ENCODE peak calls at places on chromosome 18, in nine cellular contexts. G is activated CD8-positive, alpha-beta memory T cell treated with anti-CD3 and anti-CD28 coated beads, Interleukin-2, amount 50 U/mL, for 4 hours; K is Kasumi-1; J is hypothalamus; S is RPMI8226; T is HL-60; O is aorta; I is kidney; R is iris pigment epithelial cell. L is an unnamed sample.

GRCh38 chr18:53817976-53818950 is 406.2 kb downstream of the MBD2 start:
- DNase-seq in R (no peak), T (no peak), S (no peak), J (no peak), I (no peak), G (no peak), K (no peak), O (no peak), L (no peak)

GRCh38 chr18:7892556-7892955 is 325.4 kb downstream of the PTPRM start:
- DNase-seq in O (no peak), R (no peak), I (no peak), G (no peak), K (no peak), T (no peak), J (no peak), S (no peak), L (no peak)

GRCh38 chr18:45136381-45137088 is 455.8 kb downstream of the SETBP1 start:
- DNase-seq in S (no peak), R (no peak), J (no peak), O (no peak), G (no peak), I (no peak), T (no peak), K (peak), L (no peak)

GRCh38 chr18:50582500-50582899 is 22.6 kb downstream of the MAPK4 start:
- DNase-seq in I (no peak), R (no peak), T (no peak), O (no peak), K (no peak), J (no peak), G (no peak), S (no peak), L (no peak)

GRCh38 chr18:57480724-57481123 is 45.5 kb downstream of the ONECUT2 start:
- DNase-seq in O (no peak), I (no peak), T (no peak), S (no peak), K (no peak), R (no peak), G (no peak), J (no peak), L (no peak)

GRCh38 chr18:75183973-75184372 is 25.0 kb downstream of the PTGR3 start:
- DNase-seq in S (no peak), T (no peak), K (no peak), I (peak), J (no peak), G (no peak), O (no peak), R (no peak), L (no peak)

GRCh38 chr18:48688961-48689360 is 150.1 kb downstream of the CTIF start:
- DNase-seq in S (no peak), O (peak), G (no peak), T (no peak), I (peak), J (no peak), R (no peak), K (no peak), L (no peak)

GRCh38 chr18:40897884-40898283 is 1057.2 kb upstream of the PIK3C3 start:
- DNase-seq in K (no peak), S (no peak), T (no peak), G (no peak), J (no peak), O (no peak), I (no peak), R (no peak), L (no peak)

GRCh38 chr18:29003194-29003593 is 826.3 kb upstream of the CDH2 start:
- DNase-seq in S (no peak), J (no peak), O (no peak), R (no peak), I (no peak), T (no peak), K (no peak), G (no peak), L (no peak)

GRCh38 chr18:68915066-68915465 is 117.2 kb downstream of the CCDC102B start:
- DNase-seq in O (no peak), I (no peak), R (no peak), S (no peak), G (no peak), K (no peak), T (no peak), J (no peak), L (no peak)

GRCh38 chr18:9433616-9434239 is 41.6 kb upstream of the RALBP1 start:
- DNase-seq in G (no peak), O (no peak), I (no peak), T (peak), J (no peak), K (peak), S (no peak), R (peak), L (no peak)

GRCh38 chr18:28439870-28440269 is 262.9 kb upstream of the CDH2 start:
- DNase-seq in K (no peak), G (no peak), R (no peak), T (no peak), J (no peak), S (no peak), O (no peak), I (no peak), L (no peak)

GRCh38 chr18:27226556-27227075 is 41.5 kb upstream of the CHST9 start:
- DNase-seq in J (no peak), O (no peak), I (no peak), K (no peak), S (no peak), G (no peak), T (no peak), R (peak), L (no peak)

GRCh38 chr18:49609416-49610284 is 47.8 kb downstream of the LIPG start:
- DNase-seq in S (no peak), R (no peak), I (no peak), J (no peak), T (no peak), O (no peak), G (no peak), K (no peak), L (no peak)

GRCh38 chr18:9862686-9863085 is 23.1 kb upstream of the TXNDC2 start:
- DNase-seq in T (no peak), J (no peak), G (no peak), O (no peak), S (no peak), K (no peak), R (no peak), I (no peak), L (no peak)

GRCh38 chr18:76823574-76823973 is 1.2 kb downstream of the ZNF236 start:
- DNase-seq in J (no peak), R (no peak), O (no peak), T (no peak), S (no peak), I (peak), K (peak), G (peak), L (no peak)

GRCh38 chr18:6960656-6961055 is 156.9 kb downstream of the LAMA1 start:
- DNase-seq in K (no peak), I (no peak), R (peak), T (no peak), O (no peak), J (no peak), G (no peak), S (no peak), L (no peak)

GRCh38 chr18:35478520-35479435 is 19.0 kb downstream of the INO80C start:
- DNase-seq in K (no peak), O (no peak), S (no peak), R (peak), G (no peak), T (no peak), J (no peak), I (no peak), L (no peak)

GRCh38 chr18:25360301-25360899 is 8.4 kb upstream of the ZNF521 start:
- DNase-seq in K (no peak), T (no peak), S (no peak), G (no peak), R (peak), O (no peak), J (no peak), I (no peak), L (no peak)

GRCh38 chr18:35282353-35282752 is 7.7 kb downstream of the ZSCAN30 start:
- DNase-seq in T (no peak), I (no peak), S (no peak), J (no peak), O (no peak), R (peak), G (no peak), K (no peak), L (no peak)

GRCh38 chr18:64037812-64038414 is 68.0 kb downstream of the SERPINB8 start:
- DNase-seq in G (no peak), J (no peak), S (peak), I (no peak), T (no peak), R (peak), O (no peak), K (peak), L (no peak)

GRCh38 chr18:48622911-48623431 is 84.1 kb downstream of the CTIF start:
- DNase-seq in K (no peak), O (peak), I (no peak), G (no peak), S (no peak), T (no peak), J (no peak), R (peak), L (peak)

GRCh38 chr18:34620258-34620861 is 89.7 kb upstream of the DTNA start:
- DNase-seq in R (no peak), J (no peak), I (no peak), S (no peak), K (no peak), O (no peak), T (no peak), G (no peak), L (no peak)

GRCh38 chr18:42675810-42676209 is 439.7 kb downstream of the RIT2 start:
- DNase-seq in I (no peak), S (no peak), J (no peak), G (no peak), K (no peak), T (no peak), O (no peak), R (no peak), L (no peak)

GRCh38 chr18:74951165-74951760 is 257.7 kb downstream of the PTGR3 start:
- DNase-seq in O (no peak), S (no peak), J (no peak), I (peak), K (no peak), G (no peak), R (peak), T (no peak), L (no peak)

GRCh38 chr18:50284226-50284885 is 3.0 kb upstream of the MBD1 start:
- DNase-seq in G (no peak), O (no peak), I (no peak), T (no peak), J (no peak), R (no peak), K (no peak), S (no peak), L (no peak)

GRCh38 chr18:64044616-64045015 is 74.7 kb downstream of the SERPINB8 start:
- DNase-seq in J (no peak), R (no peak), O (no peak), I (no peak), S (no peak), K (no peak), G (no peak), T (no peak), L (no peak)

GRCh38 chr18:48166971-48167370 is 236.5 kb upstream of the SMAD2 start:
- DNase-seq in R (no peak), K (peak), G (no peak), O (peak), T (peak), J (no peak), I (peak), S (peak), L (no peak)

GRCh38 chr18:22088029-22088428 is 81.4 kb upstream of the GATA6 start:
- DNase-seq in R (peak), G (no peak), J (no peak), S (no peak), O (no peak), K (no peak), I (no peak), T (no peak), L (no peak)

GRCh38 chr18:13379062-13379800 is 160.7 kb downstream of the LDLRAD4 start:
- DNase-seq in K (no peak), J (no peak), O (no peak), S (no peak), G (no peak), T (no peak), I (no peak), R (no peak), L (no peak)

GRCh38 chr18:58097127-58097906 is 53.3 kb downstream of the NEDD4L start:
- DNase-seq in S (no peak), T (no peak), O (no peak), I (no peak), R (no peak), K (no peak), G (no peak), J (no peak), L (no peak)

L was measured in stimulated activated naive B cell treated with anti-CD40 and anti-IgM and Interleukin-4, amounts not matched to agents 10 μg/mL and 1 μg/mL and 100 μg/mL, for 72 hours.